ENCODE peak calls at places on chromosome 1, in seven cellular contexts. G is IMR-90, F is mesenchymal stem cell, Y is neuronal stem cell, K is mesendoderm, I is trophoblast cell, N is H1. C is an unnamed sample.

GRCh38 chr1:65292861-65293593 is 16.3 kb upstream of the DNAJC6 start:
- DNase-seq in G (no peak), F (no peak), Y (no peak), K (no peak), I (no peak), N (no peak), C (no peak)

GRCh38 chr1:16072616-16073484 is 601 bp downstream of the FAM131C start:
- DNase-seq in G (no peak), F (no peak), Y (no peak), K (no peak), I (no peak), N (no peak), C (no peak)

GRCh38 chr1:4736254-4736653 is 81.8 kb downstream of the AJAP1 start:
- DNase-seq in G (no peak), F (no peak), Y (no peak), K (no peak), I (no peak), N (no peak), C (no peak)

GRCh38 chr1:220431840-220432239 is 96.1 kb upstream of the MARK1 start:
- DNase-seq in G (no peak), F (no peak), Y (no peak), K (no peak), I (peak), N (no peak), C (no peak)

GRCh38 chr1:29482991-29483390 is 246.7 kb downstream of the PTPRU start:
- DNase-seq in G (no peak), F (no peak), Y (no peak), K (no peak), I (no peak), N (no peak), C (no peak)

GRCh38 chr1:215119719-215120118 is 37.2 kb downstream of the KCNK2 start:
- DNase-seq in G (peak), F (no peak), Y (no peak), K (no peak), I (no peak), N (no peak), C (no peak)

GRCh38 chr1:90114521-90115141 is 119.7 kb downstream of the ZNF326 start:
- DNase-seq in G (peak), F (peak), Y (peak), K (peak), I (no peak), N (no peak), C (no peak)

GRCh38 chr1:163090321-163090945 is 21.3 kb downstream of the RGS4 start:
- DNase-seq in G (peak), F (peak), Y (no peak), K (no peak), I (no peak), N (no peak), C (no peak)

GRCh38 chr1:2384130-2384860 is 7.1 kb downstream of the MORN1 start:
- DNase-seq in G (no peak), F (no peak), Y (no peak), K (no peak), I (no peak), N (no peak), C (no peak)

GRCh38 chr1:180563013-180563827 is 4.5 kb downstream of the OVAAL start:
- DNase-seq in G (peak), F (peak), Y (no peak), K (peak), I (no peak), N (no peak), C (no peak)

GRCh38 chr1:155126494-155127104 is 1.1 kb upstream of the EFNA1 start:
- DNase-seq in G (peak), F (peak), Y (no peak), K (peak), I (peak), N (no peak), C (peak)

GRCh38 chr1:165943198-165943597 is 115.8 kb downstream of the UCK2 start:
- DNase-seq in G (no peak), F (no peak), Y (no peak), K (peak), I (no peak), N (no peak), C (no peak)

GRCh38 chr1:198805498-198806151 is 166.8 kb downstream of the PTPRC start:
- DNase-seq in G (no peak), F (no peak), Y (no peak), K (no peak), I (no peak), N (no peak), C (no peak)

GRCh38 chr1:175035860-175036259 is 12.6 kb upstream of the MRPS14 start:
- DNase-seq in G (no peak), F (no peak), Y (no peak), K (no peak), I (no peak), N (no peak), C (no peak)

GRCh38 chr1:160322831-160323230 is 20.2 kb downstream of the COPA start:
- DNase-seq in G (no peak), F (no peak), Y (no peak), K (no peak), I (no peak), N (no peak), C (no peak)

GRCh38 chr1:108129999-108130398 is 70.1 kb downstream of the SLC25A24 start:
- DNase-seq in G (no peak), F (no peak), Y (no peak), K (no peak), I (no peak), N (no peak), C (no peak)

GRCh38 chr1:42806593-42806992 is 10.3 kb upstream of the ERMAP start:
- DNase-seq in G (peak), F (no peak), Y (no peak), K (no peak), I (no peak), N (no peak), C (no peak)

GRCh38 chr1:243345205-243345604 is 89.4 kb downstream of the SDCCAG8 start:
- DNase-seq in G (peak), F (no peak), Y (no peak), K (no peak), I (no peak), N (no peak), C (no peak)

GRCh38 chr1:30928171-30928570 is 19.6 kb upstream of the SDC3 start:
- DNase-seq in G (no peak), F (no peak), Y (no peak), K (no peak), I (no peak), N (no peak), C (no peak)

GRCh38 chr1:23167353-23168078 is 1.1 kb downstream of the LUZP1 start:
- DNase-seq in G (peak), F (peak), Y (peak), K (peak), I (peak), N (no peak), C (peak)

GRCh38 chr1:116868386-116868785 is 41.3 kb upstream of the PTGFRN start:
- DNase-seq in G (no peak), F (no peak), Y (no peak), K (no peak), I (no peak), N (no peak), C (no peak)

GRCh38 chr1:76949503-76949902 is 82.2 kb downstream of the ST6GALNAC5 start:
- DNase-seq in G (peak), F (no peak), Y (no peak), K (no peak), I (peak), N (no peak), C (no peak)

GRCh38 chr1:181469829-181470228 is 13.5 kb upstream of the CACNA1E start:
- DNase-seq in G (peak), F (peak), Y (no peak), K (peak), I (peak), N (no peak), C (no peak)

GRCh38 chr1:209667701-209668100 is 7.5 kb upstream of the G0S2 start:
- DNase-seq in G (no peak), F (peak), Y (no peak), K (no peak), I (no peak), N (no peak), C (no peak)

GRCh38 chr1:66559517-66559916 is 25.6 kb downstream of the SGIP1 start:
- DNase-seq in G (no peak), F (no peak), Y (no peak), K (no peak), I (no peak), N (no peak), C (no peak)

GRCh38 chr1:53905509-53905908 is 11.5 kb downstream of the DIO1 start:
- DNase-seq in G (no peak), F (no peak), Y (no peak), K (no peak), I (no peak), N (no peak), C (no peak)

GRCh38 chr1:22539510-22540118 is 23.7 kb upstream of the EPHA8 start:
- DNase-seq in G (no peak), F (no peak), Y (no peak), K (no peak), I (no peak), N (no peak), C (no peak)

GRCh38 chr1:25566186-25566729 is 22.9 kb downstream of the LDLRAP1 start:
- DNase-seq in G (no peak), F (no peak), Y (no peak), K (no peak), I (no peak), N (no peak), C (no peak)

GRCh38 chr1:206579747-206580437 is 32.4 kb downstream of the EIF2D start:
- DNase-seq in G (peak), F (no peak), Y (no peak), K (no peak), I (peak), N (no peak), C (no peak)

GRCh38 chr1:93700532-93701469 is 19.2 kb upstream of the BCAR3 start:
- DNase-seq in G (no peak), F (no peak), Y (no peak), K (peak), I (peak), N (no peak), C (no peak)

GRCh38 chr1:210747890-210748289 is 386.1 kb downstream of the KCNH1 start:
- DNase-seq in G (no peak), F (no peak), Y (no peak), K (no peak), I (no peak), N (no peak), C (no peak)

GRCh38 chr1:31939484-31940329 is 1.5 kb upstream of the PTP4A2 start:
- DNase-seq in G (peak), F (peak), Y (no peak), K (peak), I (peak), N (no peak), C (peak)

GRCh38 chr1:212559929-212560328 is 48.6 kb upstream of the ATF3 start:
- DNase-seq in G (no peak), F (no peak), Y (no peak), K (no peak), I (no peak), N (no peak), C (no peak)

GRCh38 chr1:212987702-212988322 is 27.9 kb downstream of the ANGEL2 start:
- DNase-seq in G (peak), F (no peak), Y (no peak), K (no peak), I (no peak), N (no peak), C (no peak)

GRCh38 chr1:24557711-24558121 is 1.8 kb downstream of the NCMAP start:
- DNase-seq in G (no peak), F (peak), Y (no peak), K (no peak), I (no peak), N (no peak), C (no peak)

GRCh38 chr1:164768045-164768402 is 209.0 kb downstream of the PBX1 start:
- DNase-seq in G (peak), F (peak), Y (no peak), K (no peak), I (no peak), N (no peak), C (no peak)

GRCh38 chr1:168803696-168804510 is 74.9 kb upstream of the DPT start:
- DNase-seq in G (no peak), F (no peak), Y (peak), K (peak), I (no peak), N (no peak), C (peak)

GRCh38 chr1:222028151-222028550 is 286.3 kb upstream of the DUSP10 start:
- DNase-seq in G (no peak), F (no peak), Y (no peak), K (peak), I (no peak), N (no peak), C (no peak)

GRCh38 chr1:114349891-114350605 is 161.0 kb downstream of the TRIM33 start:
- DNase-seq in G (no peak), F (no peak), Y (no peak), K (no peak), I (no peak), N (no peak), C (no peak)

GRCh38 chr1:114350731-114351445 is 160.1 kb downstream of the TRIM33 start:
- DNase-seq in G (no peak), F (no peak), Y (no peak), K (no peak), I (no peak), N (no peak), C (no peak)

GRCh38 chr1:114355240-114355639 is 155.8 kb downstream of the TRIM33 start:
- DNase-seq in G (no peak), F (no peak), Y (no peak), K (no peak), I (no peak), N (no peak), C (no peak)

GRCh38 chr1:114352797-114353196 is 158.2 kb downstream of the TRIM33 start:
- DNase-seq in G (no peak), F (no peak), Y (no peak), K (no peak), I (no peak), N (no peak), C (no peak)

GRCh38 chr1:114353233-114353632 is 157.8 kb downstream of the TRIM33 start:
- DNase-seq in G (peak), F (no peak), Y (no peak), K (peak), I (no peak), N (no peak), C (no peak)
- H2BK120ac ChIP-seq in G (no peak), F (no peak), Y (no peak), K (no peak), I (no peak), N (no peak), C (no peak)

DNA sequence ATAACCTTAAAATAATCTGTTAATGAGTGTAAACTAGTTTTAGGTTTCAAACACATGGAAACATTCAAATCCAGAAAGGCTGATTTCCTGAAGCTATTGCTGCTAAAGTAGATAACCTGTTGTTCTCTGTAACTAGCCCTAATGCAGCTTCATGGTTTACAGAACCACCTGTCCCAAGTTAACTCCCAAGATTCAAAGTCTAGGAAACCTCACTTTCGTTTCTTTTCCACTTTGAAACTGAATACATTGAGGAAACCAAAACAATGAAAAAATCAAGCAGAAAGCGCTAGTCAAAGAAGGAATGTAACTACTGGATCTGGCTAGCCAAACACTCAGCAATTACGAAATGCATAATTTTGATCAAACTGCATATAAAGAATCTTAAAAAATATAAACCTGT is 17.8 kb downstream of the SLC16A1 start:
- DNase-seq in G (peak), F (no peak), Y (no peak), K (no peak), I (no peak), N (no peak), C (no peak)
- H2AK5ac ChIP-seq in G (no peak), F (no peak), Y (no peak), K (no peak), I (no peak), N (no peak), C (no peak)

DNA sequence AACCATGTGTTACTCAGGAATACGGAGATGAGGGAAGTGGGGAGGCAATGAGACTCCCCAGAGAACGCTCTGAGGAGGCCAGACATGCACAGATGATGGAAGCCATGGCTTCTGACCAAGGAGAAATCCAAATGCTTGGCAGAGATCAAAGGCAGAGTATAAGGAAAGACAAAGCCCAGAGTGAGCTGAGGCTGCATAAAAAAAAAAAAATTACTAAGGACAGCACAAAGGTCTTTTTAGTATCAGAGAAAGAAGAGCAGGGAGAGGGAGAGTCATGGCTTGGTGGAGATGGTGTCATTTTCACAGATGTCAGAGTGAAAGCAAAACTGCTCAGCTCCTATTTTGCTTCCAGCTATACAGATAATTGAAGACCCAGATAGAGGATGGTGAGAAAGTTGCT is 8.1 kb upstream of the NCF2 start:
- DNase-seq in G (peak), F (no peak), Y (no peak), K (no peak), I (no peak), N (no peak), C (no peak)
- H2BK120ac ChIP-seq in G (no peak), F (no peak), Y (no peak), K (no peak), I (no peak), N (no peak), C (no peak)

GRCh38 chr1:200739499-200740290 is 1.0 kb downstream of the CAMSAP2 start:
- DNase-seq in G (no peak), F (peak), Y (no peak), K (peak), I (no peak), N (no peak), C (no peak)

GRCh38 chr1:200738733-200739498 is at the start of gene CAMSAP2:
- DNase-seq in G (peak), F (peak), Y (peak), K (peak), I (peak), N (no peak), C (peak)

GRCh38 chr1:200744143-200744542 is 5.5 kb downstream of the CAMSAP2 start:
- DNase-seq in G (no peak), F (no peak), Y (no peak), K (no peak), I (peak), N (no peak), C (no peak)

GRCh38 chr1:200740291-200741212 is 1.9 kb downstream of the CAMSAP2 start:
- DNase-seq in G (peak), F (peak), Y (no peak), K (no peak), I (no peak), N (no peak), C (no peak)

DNA sequence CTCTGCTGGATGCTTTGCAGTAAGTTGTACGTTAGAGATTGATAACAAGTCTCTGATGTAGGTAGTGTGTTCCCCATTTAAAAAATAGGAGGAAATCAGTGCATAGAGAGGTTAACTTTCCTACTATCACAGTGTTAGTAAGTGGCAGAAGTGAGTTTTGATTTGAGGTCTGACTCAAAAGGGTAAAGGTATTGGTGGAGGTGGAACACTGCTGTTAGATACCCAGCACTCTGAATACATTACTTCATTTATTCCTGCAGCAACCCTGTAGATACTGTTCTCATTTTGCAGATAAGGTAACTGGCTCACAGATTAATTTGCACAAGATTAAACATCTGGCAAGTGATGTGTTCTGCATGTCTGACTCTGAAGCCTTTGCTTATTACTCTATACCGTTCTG is 3.1 kb downstream of the CAMSAP2 start:
- DNase-seq in G (no peak), F (no peak), Y (no peak), K (no peak), I (no peak), N (no peak), C (no peak)
- H2AK5ac ChIP-seq in G (no peak), F (no peak), Y (no peak), K (no peak), I (no peak), N (no peak), C (no peak)

GRCh38 chr1:41361495-41362356 is 492 bp downstream of the FOXO6 start:
- DNase-seq in G (no peak), F (no peak), Y (no peak), K (peak), I (no peak), N (no peak), C (no peak)

GRCh38 chr1:41362357-41362721 is 1.1 kb downstream of the FOXO6 start:
- DNase-seq in G (no peak), F (no peak), Y (no peak), K (no peak), I (no peak), N (no peak), C (no peak)

GRCh38 chr1:41359211-41360073 is 1.8 kb upstream of the FOXO6 start:
- DNase-seq in G (no peak), F (no peak), Y (no peak), K (peak), I (no peak), N (no peak), C (no peak)

GRCh38 chr1:41360074-41361027 is 883 bp upstream of the FOXO6 start:
- DNase-seq in G (no peak), F (peak), Y (no peak), K (peak), I (peak), N (no peak), C (peak)

DNA sequence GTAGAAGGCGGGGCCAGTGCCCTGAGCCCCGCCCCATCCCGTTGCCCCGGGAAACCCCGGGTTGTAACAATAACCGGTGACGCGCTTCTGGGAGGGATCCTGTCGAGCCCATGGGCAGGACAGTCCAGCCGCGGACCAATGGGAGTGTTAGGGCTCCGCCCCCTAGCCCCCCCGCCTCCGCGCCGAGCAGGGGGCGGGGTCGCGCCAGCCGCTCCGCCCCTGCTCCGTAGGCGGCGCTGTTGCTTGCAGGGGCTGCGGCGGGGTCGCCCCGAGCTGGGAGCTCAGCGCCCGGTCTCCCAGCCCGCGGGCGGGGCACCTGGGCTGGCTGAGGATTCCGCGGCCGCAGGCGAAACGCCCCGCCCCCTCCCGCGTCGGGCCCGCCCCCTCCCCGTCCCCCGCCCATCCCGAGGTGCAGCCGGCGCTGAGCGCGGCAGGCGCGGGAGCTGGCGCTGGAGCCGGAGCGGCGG is at the start of gene FOXO6:
- DNase-seq in G (peak), F (peak), Y (peak), K (peak), I (peak), N (peak), C (peak)
- H2BK120ac ChIP-seq in G (no peak), F (no peak), Y (no peak), K (no peak), I (peak), N (no peak), C (no peak)